ENCODE peak calls at places on chromosomes 16 and 17, in seven cellular contexts. H, N, K, Q, M, I and X are unnamed samples.

GRCh38 chr16:25100511-25100910 is 11.0 kb upstream of the LCMT1 start:
- DNase-seq in H (no peak), N (no peak), K (no peak), Q (no peak), M (no peak), I (no peak), X (no peak)

GRCh38 chr16:29809850-29810698 is 1.9 kb upstream of the PRRT2 start:
- DNase-seq in H (no peak), N (peak; percentile 54), K (peak; percentile 55), Q (no peak), M (peak; percentile 43), I (no peak), X (no peak)

GRCh38 chr16:13453938-13454553 is 465.9 kb upstream of the ERCC4 start:
- DNase-seq in H (no peak), N (no peak), K (peak; percentile 55), Q (no peak), M (peak; percentile 72), I (no peak), X (no peak)

GRCh38 chr16:30458561-30459394 is 13.1 kb upstream of the SEPHS2 start:
- DNase-seq in H (peak; percentile 28), N (peak; percentile 81), K (no peak), Q (no peak), M (peak; percentile 84), I (no peak), X (no peak)

GRCh38 chr16:85512716-85513115 is 100.4 kb upstream of the GSE1 start:
- DNase-seq in H (no peak), N (no peak), K (no peak), Q (peak; percentile 57), M (no peak), I (no peak), X (no peak)

GRCh38 chr16:49637933-49638695 is 217.8 kb downstream of the ZNF423 start:
- DNase-seq in H (no peak), N (no peak), K (no peak), Q (no peak), M (no peak), I (no peak), X (no peak)

GRCh38 chr16:11239644-11240632 is 16.1 kb downstream of the SOCS1 start:
- DNase-seq in H (no peak), N (no peak), K (no peak), Q (no peak), M (no peak), I (no peak), X (no peak)

GRCh38 chr17:75482098-75482943 is 25.9 kb downstream of the TMEM94 start:
- DNase-seq in H (no peak), N (no peak), K (no peak), Q (no peak), M (no peak), I (no peak), X (no peak)

GRCh38 chr17:38628441-38628840 is 22.7 kb upstream of the SRCIN1 start:
- DNase-seq in H (no peak), N (no peak), K (peak; percentile 23), Q (peak; percentile 6), M (peak; percentile 22), I (no peak), X (no peak)

GRCh38 chr16:22318690-22319358 is 21.6 kb downstream of the POLR3E start:
- DNase-seq in H (peak; percentile 45), N (no peak), K (peak; percentile 57), Q (peak; percentile 22), M (peak; percentile 35), I (no peak), X (no peak)

GRCh38 chr16:50045412-50045811 is 20.4 kb upstream of the HEATR3 start:
- DNase-seq in H (no peak), N (no peak), K (no peak), Q (no peak), M (no peak), I (no peak), X (no peak)

GRCh38 chr16:2472885-2473284 is 1.8 kb downstream of the NTN3 start:
- DNase-seq in H (no peak), N (no peak), K (no peak), Q (no peak), M (no peak), I (no peak), X (no peak)

GRCh38 chr16:15946257-15947044 is 3.0 kb upstream of the ABCC1 start:
- DNase-seq in H (no peak), N (no peak), K (no peak), Q (peak; percentile 91), M (no peak), I (no peak), X (peak; percentile 60)

GRCh38 chr16:17541324-17541723 is 70.6 kb upstream of the XYLT1 start:
- DNase-seq in H (no peak), N (no peak), K (no peak), Q (no peak), M (no peak), I (no peak), X (no peak)

GRCh38 chr17:48970224-48970623 is 1.8 kb upstream of the GIP start:
- DNase-seq in H (no peak), N (no peak), K (peak; percentile 53), Q (no peak), M (no peak), I (no peak), X (no peak)

GRCh38 chr17:48972749-48973097 is 4.3 kb upstream of the GIP start:
- DNase-seq in H (no peak), N (no peak), K (no peak), Q (no peak), M (no peak), I (peak; percentile 6), X (no peak)

GRCh38 chr17:48973806-48974205 is 5.4 kb upstream of the GIP start:
- DNase-seq in H (no peak), N (no peak), K (peak; percentile 94), Q (no peak), M (no peak), I (peak; percentile 15), X (no peak)

GRCh38 chr17:48970865-48971687 is 2.7 kb upstream of the GIP start:
- DNase-seq in H (no peak), N (no peak), K (peak; percentile 86), Q (no peak), M (no peak), I (no peak), X (no peak)
- H3K27ac ChIP-seq in H (no peak overlapping the region), N (no peak overlapping the region), K (peak overlapping the region; percentile 94), Q (peak overlapping the region; percentile 80), M (no peak overlapping the region), I (no peak overlapping the region), X (no peak overlapping the region)

GRCh38 chr17:65109990-65110680 is 27.0 kb upstream of the RGS9 start:
- DNase-seq in H (no peak), N (no peak), K (no peak), Q (peak; percentile 31), M (no peak), I (no peak), X (no peak)

GRCh38 chr17:65121368-65121767 is 15.8 kb upstream of the RGS9 start:
- DNase-seq in H (no peak), N (no peak), K (no peak), Q (no peak), M (no peak), I (no peak), X (no peak)

GRCh38 chr17:65117384-65118035 is 19.7 kb upstream of the RGS9 start:
- DNase-seq in H (no peak), N (no peak), K (no peak), Q (no peak), M (no peak), I (no peak), X (no peak)

GRCh38 chr17:65115721-65116312 is 21.4 kb upstream of the RGS9 start:
- DNase-seq in H (no peak), N (no peak), K (peak; percentile 63), Q (no peak), M (no peak), I (no peak), X (no peak)
- H3K27ac ChIP-seq in H (no peak overlapping the region), N (no peak overlapping the region), K (peak overlapping the region; percentile 33), Q (no peak overlapping the region), M (no peak overlapping the region), I (no peak overlapping the region), X (no peak overlapping the region)

GRCh38 chr16:69386596-69386995 is 789 bp upstream of the TERF2 start:
- DNase-seq in H (no peak), N (no peak), K (no peak), Q (peak; percentile 39), M (no peak), I (no peak), X (no peak)
- H3K27ac ChIP-seq in H (peak overlapping the region; percentile 84), N (no peak overlapping the region), K (no peak overlapping the region), Q (no peak overlapping the region), M (no peak overlapping the region), I (no peak overlapping the region), X (no peak overlapping the region)

DNA sequence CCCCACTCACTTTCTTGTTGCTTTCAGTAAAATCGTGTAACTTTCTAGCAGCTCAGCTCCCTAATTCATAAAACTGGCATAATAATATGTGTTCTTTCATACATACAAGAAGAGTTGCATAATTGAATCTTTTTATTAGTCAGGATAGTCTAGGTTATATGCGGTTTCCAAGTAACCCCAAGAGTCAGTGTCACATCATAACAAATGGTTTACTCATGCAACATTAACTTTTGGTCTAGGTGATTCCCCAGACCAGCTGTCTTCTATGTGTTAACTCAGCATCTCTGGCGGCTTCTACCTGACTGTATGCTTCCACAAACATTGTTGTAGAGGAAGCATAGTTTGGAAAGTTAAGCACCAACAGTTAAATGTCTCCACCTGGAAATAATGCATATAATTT is 1000.4 kb downstream of the CDH11 start:
- DNase-seq in H (no peak), N (no peak), K (no peak), Q (peak; percentile 64), M (no peak), I (no peak), X (peak; percentile 80)
- H3K27ac ChIP-seq in H (no peak overlapping the region), N (no peak overlapping the region), K (no peak overlapping the region), Q (no peak overlapping the region), M (no peak overlapping the region), I (no peak overlapping the region), X (no peak overlapping the region)

GRCh38 chr17:7651097-7651958 is 602 bp downstream of the ATP1B2 start:
- DNase-seq in H (no peak), N (no peak), K (peak; percentile 76), Q (no peak), M (no peak), I (no peak), X (no peak)
- H3K27ac ChIP-seq in H (peak overlapping the region; percentile 56), N (no peak overlapping the region), K (peak overlapping the region; percentile 83), Q (no peak overlapping the region), M (no peak overlapping the region), I (no peak overlapping the region), X (no peak overlapping the region)